ENCODE peak calls at places on chromosomes 1 and 21, in nine cellular contexts. X, J, E, D, Y, Q, L, M and F are unnamed samples.

GRCh38 chr1:244454412-244454811 is 2.7 kb upstream of the ADSS2 start:
- DNase-seq in X (no peak), J (no peak), E (no peak), D (no peak), Y (no peak), Q (no peak), L (no peak), M (no peak), F (no peak)

GRCh38 chr1:160376525-160377131 is 9.8 kb downstream of the NHLH1 start:
- DNase-seq in X (peak), J (no peak), E (no peak), D (peak), Y (peak), Q (no peak), L (no peak), M (peak), F (peak)

GRCh38 chr1:198678901-198679329 is 40.1 kb downstream of the PTPRC start:
- DNase-seq in X (peak), J (no peak), E (no peak), D (no peak), Y (no peak), Q (no peak), L (no peak), M (peak), F (peak)

GRCh38 chr1:104073463-104073902 is 323.8 kb downstream of the AMY1C start:
- DNase-seq in X (no peak), J (no peak), E (no peak), D (no peak), Y (no peak), Q (no peak), L (no peak), M (no peak), F (no peak)

GRCh38 chr1:81801834-81802531 is 1.2 kb downstream of the ADGRL2 start:
- DNase-seq in X (no peak), J (peak), E (peak), D (no peak), Y (no peak), Q (no peak), L (no peak), M (no peak), F (no peak)

GRCh38 chr1:20302093-20302471 is 11.4 kb downstream of the VWA5B1 start:
- DNase-seq in X (no peak), J (no peak), E (no peak), D (no peak), Y (no peak), Q (no peak), L (no peak), M (no peak), F (no peak)

GRCh38 chr21:43574741-43575465 is 84.4 kb downstream of the HSF2BP start:
- DNase-seq in X (no peak), J (peak), E (no peak), D (no peak), Y (no peak), Q (no peak), L (no peak), M (no peak), F (no peak)

GRCh38 chr1:207814469-207814868 is 62.6 kb downstream of the CD46 start:
- DNase-seq in X (no peak), J (no peak), E (no peak), D (no peak), Y (no peak), Q (no peak), L (no peak), M (no peak), F (no peak)

GRCh38 chr1:26112407-26112775 is 767 bp downstream of the PDIK1L start:
- DNase-seq in X (peak), J (no peak), E (no peak), D (no peak), Y (no peak), Q (no peak), L (no peak), M (no peak), F (no peak)

GRCh38 chr1:84884671-84885389 is 8.2 kb downstream of the LPAR3 start:
- DNase-seq in X (no peak), J (no peak), E (no peak), D (no peak), Y (no peak), Q (no peak), L (no peak), M (no peak), F (no peak)

GRCh38 chr1:20974069-20974468 is 187.0 kb upstream of the HP1BP3 start:
- DNase-seq in X (no peak), J (no peak), E (no peak), D (no peak), Y (peak), Q (no peak), L (no peak), M (no peak), F (no peak)

GRCh38 chr1:202585591-202585934 is 124.7 kb downstream of the SYT2 start:
- DNase-seq in X (no peak), J (no peak), E (no peak), D (no peak), Y (no peak), Q (no peak), L (no peak), M (no peak), F (no peak)

GRCh38 chr1:201020040-201020591 is 3.4 kb downstream of the KIF21B start:
- DNase-seq in X (peak), J (no peak), E (no peak), D (no peak), Y (no peak), Q (no peak), L (no peak), M (peak), F (no peak)

GRCh38 chr1:30919025-30919881 is 10.7 kb upstream of the SDC3 start:
- DNase-seq in X (no peak), J (no peak), E (no peak), D (no peak), Y (peak), Q (no peak), L (no peak), M (no peak), F (no peak)

GRCh38 chr21:26966360-26966977 is 419 bp downstream of the ADAMTS5 start:
- DNase-seq in X (no peak), J (no peak), E (peak), D (no peak), Y (no peak), Q (no peak), L (no peak), M (no peak), F (no peak)

GRCh38 chr21:34968414-34969333 is 80.4 kb downstream of the RUNX1 start:
- DNase-seq in X (no peak), J (no peak), E (no peak), D (no peak), Y (no peak), Q (peak), L (no peak), M (peak), F (no peak)

GRCh38 chr1:210516092-210516491 is 187.4 kb downstream of the HHAT start:
- DNase-seq in X (no peak), J (no peak), E (no peak), D (no peak), Y (no peak), Q (no peak), L (no peak), M (no peak), F (no peak)

GRCh38 chr1:213984387-213985180 is 3.2 kb upstream of the PROX1 start:
- DNase-seq in X (no peak), J (no peak), E (no peak), D (no peak), Y (no peak), Q (no peak), L (no peak), M (no peak), F (no peak)

GRCh38 chr1:201708085-201708512 is 120.9 kb upstream of the IPO9 start:
- DNase-seq in X (no peak), J (peak), E (no peak), D (no peak), Y (no peak), Q (no peak), L (no peak), M (no peak), F (no peak)

GRCh38 chr21:29343517-29343916 is 44.8 kb downstream of the BACH1 start:
- DNase-seq in X (no peak), J (no peak), E (no peak), D (no peak), Y (peak), Q (no peak), L (no peak), M (no peak), F (no peak)

GRCh38 chr1:113975211-113975895 is 3.9 kb upstream of the OLFML3 start:
- DNase-seq in X (peak), J (no peak), E (no peak), D (no peak), Y (no peak), Q (no peak), L (no peak), M (no peak), F (peak)